ENCODE peak calls at places on chromosomes 13 and 19, in four cellular contexts. S, U, G and O are unnamed samples.

GRCh38 chr19:38736036-38736412 is 8.2 kb downstream of the CAPN12 start:
- DNase-seq in G (no peak), S (no peak), U (peak; percentile 24), O (no peak)

GRCh38 chr13:71712988-71713653 is 153.9 kb downstream of the DACH1 start:
- DNase-seq in U (no peak), S (no peak), G (peak; percentile 30), O (no peak)

GRCh38 chr13:110152351-110152750 is 154.6 kb downstream of the COL4A1 start:
- DNase-seq in S (no peak), G (no peak), U (no peak), O (no peak)

GRCh38 chr19:28358604-28359003 is 854.3 kb downstream of the UQCRFS1 start:
- DNase-seq in S (no peak), G (peak; percentile 28), U (no peak), O (no peak)

GRCh38 chr19:46265217-46265828 is 31.5 kb upstream of the HIF3A start:
- DNase-seq in G (peak; percentile 90), U (peak; percentile 81), S (peak; percentile 57), O (peak; percentile 61)

GRCh38 chr13:97310809-97311436 is 88.8 kb downstream of the MBNL2 start:
- DNase-seq in S (no peak), G (no peak), U (no peak), O (no peak)

GRCh38 chr13:51041126-51041525 is 69.9 kb downstream of the C13orf42 start:
- DNase-seq in G (no peak), U (no peak), S (no peak), O (no peak)

GRCh38 chr19:39941615-39942507 is 7.4 kb upstream of the FCGBP start:
- DNase-seq in S (no peak), U (peak; percentile 81), G (peak; percentile 64), O (no peak)

GRCh38 chr13:53311561-53311960 is 282.9 kb downstream of the OLFM4 start:
- DNase-seq in U (no peak), S (no peak), G (no peak), O (no peak)

GRCh38 chr13:64234255-64234654 is 2818.6 kb upstream of the PCDH20 start:
- DNase-seq in S (no peak), U (no peak), G (peak; percentile 63), O (no peak)

DNA sequence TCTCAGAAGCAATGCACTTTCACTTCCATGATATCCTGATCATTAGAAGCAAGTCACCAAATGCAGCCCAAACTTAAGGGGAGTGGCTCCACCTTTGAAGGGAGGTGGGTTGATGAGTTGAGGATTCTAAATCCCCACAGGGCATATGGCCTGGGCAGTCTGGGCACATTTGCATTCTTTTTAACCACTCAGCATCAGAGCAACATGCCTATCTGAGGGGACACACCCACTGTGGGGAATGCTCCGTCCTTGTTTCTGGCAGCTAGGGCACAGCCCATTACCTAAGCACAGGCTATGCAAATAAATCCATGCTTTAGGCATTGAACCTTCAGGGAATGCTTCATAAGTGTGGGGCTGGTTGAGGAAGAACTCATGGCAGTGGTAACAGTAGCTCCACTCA is 12.3 kb upstream of the SACS start:
- DNase-seq in S (no peak), G (no peak), U (no peak), O (no peak)
- H3K27ac ChIP-seq in S (no peak overlapping the region), G (no peak overlapping the region), U (no peak overlapping the region), O (no peak overlapping the region)

DNA sequence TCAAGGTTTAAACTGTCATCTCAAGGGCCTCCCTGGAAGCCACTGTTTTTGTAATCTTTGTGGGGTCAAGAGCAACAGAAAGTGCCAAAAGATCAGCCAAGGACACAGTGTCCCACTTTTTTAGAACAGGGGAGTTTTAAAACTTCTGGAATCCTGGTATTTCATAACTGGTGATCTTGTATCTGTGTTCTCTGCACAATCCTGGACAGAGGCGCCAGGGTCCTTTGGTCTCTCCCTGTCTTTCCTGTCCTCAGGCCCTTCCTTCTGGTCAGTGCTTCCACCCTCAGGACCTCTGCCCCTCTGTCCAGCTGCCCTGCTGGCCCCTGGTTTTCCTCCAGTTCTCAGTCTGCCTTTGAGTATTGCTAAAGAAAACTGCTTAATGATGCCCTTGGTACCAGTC is 47.3 kb downstream of the WASF3 start:
- DNase-seq in G (peak; percentile 3), S (no peak), U (no peak), O (no peak)
- H3K27ac ChIP-seq in G (no peak overlapping the region), S (no peak overlapping the region), U (no peak overlapping the region), O (no peak overlapping the region)

GRCh38 chr13:94309576-94309975 is 169.9 kb downstream of the DCT start:
- DNase-seq in S (no peak), G (no peak), U (no peak), O (no peak)
- H3K27ac ChIP-seq in S (no peak overlapping the region), G (no peak overlapping the region), U (no peak overlapping the region), O (no peak overlapping the region)

GRCh38 chr13:74066937-74067336 is 67.3 kb downstream of the KLF12 start:
- DNase-seq in S (no peak), G (peak; percentile 20), U (no peak), O (no peak)

GRCh38 chr13:74061939-74062595 is 72.1 kb downstream of the KLF12 start:
- DNase-seq in S (no peak), G (peak; percentile 80), U (peak; percentile 78), O (no peak)

GRCh38 chr13:74064805-74065204 is 69.4 kb downstream of the KLF12 start:
- DNase-seq in U (no peak), S (no peak), G (no peak), O (no peak)

GRCh38 chr13:74062933-74063332 is 71.3 kb downstream of the KLF12 start:
- DNase-seq in S (no peak), G (peak; percentile 70), U (peak; percentile 80), O (no peak)

DNA sequence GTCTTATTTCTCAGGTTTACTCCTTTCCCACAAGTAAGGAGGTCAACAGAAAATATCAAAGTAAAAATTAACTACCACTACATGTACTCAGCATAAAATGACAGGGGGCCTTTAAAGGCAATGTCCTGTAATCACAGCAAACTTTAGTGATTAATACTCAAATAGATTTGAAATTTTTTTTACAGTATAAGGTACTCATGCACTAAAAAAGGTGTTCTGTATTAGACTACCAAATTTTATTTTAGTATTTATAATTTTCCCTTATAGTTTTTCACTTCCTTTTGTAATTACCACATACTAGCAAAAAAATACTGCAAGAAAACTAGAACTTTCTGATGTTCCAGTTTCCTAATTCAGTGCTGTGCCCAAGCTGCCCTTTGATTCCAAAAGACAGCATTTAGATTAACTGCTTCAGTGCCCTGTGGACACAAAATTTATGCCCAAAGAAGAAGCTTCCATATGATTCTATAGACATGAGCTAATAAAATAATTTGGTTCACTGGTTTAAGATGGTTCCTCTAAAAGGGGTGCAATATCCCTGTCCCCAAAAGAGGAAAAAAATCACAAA is 70.6 kb downstream of the KLF12 start:
- DNase-seq in G (no peak), S (no peak), U (no peak), O (no peak)
- H3K27ac ChIP-seq in G (peak overlapping the region; percentile 82), S (no peak overlapping the region), U (peak overlapping the region; percentile 84), O (no peak overlapping the region)

DNA sequence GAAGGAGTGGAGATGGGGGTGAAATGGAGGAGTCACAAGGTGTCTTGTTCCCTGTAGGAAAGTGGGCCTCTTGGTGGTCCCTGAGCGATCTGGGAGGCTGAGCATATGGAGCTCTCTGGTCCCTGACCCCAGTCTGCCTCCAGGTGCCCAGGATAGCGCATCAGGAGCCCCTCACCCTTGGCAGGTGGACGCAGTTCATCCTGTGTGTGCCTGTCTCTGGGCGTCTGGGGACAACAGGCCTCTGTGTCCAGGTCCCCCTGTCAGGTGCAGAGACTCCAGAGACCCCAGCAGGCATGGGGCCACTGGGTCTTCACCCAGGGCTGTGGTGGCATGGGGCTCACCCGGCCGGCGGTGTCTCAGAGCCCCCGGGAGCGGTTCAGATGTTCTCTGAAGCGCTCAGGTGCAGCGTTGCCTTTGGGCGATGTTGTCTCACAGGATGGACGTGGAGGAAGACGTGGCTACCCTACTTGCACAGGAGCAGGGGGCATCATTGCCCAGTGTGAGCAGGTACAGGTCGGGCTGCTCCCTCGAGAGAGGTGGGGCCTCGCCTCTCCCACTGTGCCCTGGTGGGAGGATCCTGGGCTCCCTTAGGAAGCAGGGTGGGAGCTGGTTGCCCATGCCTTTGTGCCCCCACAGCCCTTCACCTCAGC is 58.1 kb upstream of the TPM4 start:
- DNase-seq in S (no peak), G (no peak), U (no peak), O (no peak)
- H3K27ac ChIP-seq in S (no peak overlapping the region), G (no peak overlapping the region), U (no peak overlapping the region), O (no peak overlapping the region)

DNA sequence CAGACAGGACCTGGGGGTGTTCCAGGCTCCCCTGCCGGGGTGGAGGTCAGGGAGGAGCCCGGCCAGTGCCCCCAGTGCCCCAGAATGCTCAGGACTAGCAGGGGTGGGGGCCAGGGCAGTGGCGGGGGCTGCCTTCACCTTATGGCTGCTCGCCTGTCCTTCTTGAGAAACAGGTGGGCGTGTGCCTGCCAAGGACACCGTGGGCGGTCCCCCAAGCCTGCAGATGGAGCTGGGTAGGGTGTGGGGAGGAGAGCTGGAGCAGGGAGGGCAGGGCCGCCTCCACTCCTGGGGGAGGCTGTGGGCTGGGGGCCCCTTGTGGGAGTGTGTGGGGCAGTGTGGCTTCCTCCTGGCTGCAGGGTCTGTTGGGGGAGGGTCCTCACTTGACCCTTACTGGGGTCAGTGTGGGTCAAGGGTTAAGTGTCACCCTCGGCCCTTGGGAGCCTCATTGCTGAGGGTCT is 160.0 kb downstream of the KDM4B start:
- DNase-seq in G (peak; percentile 75), S (no peak), U (no peak), O (peak; percentile 84)
- H3K27ac ChIP-seq in G (peak overlapping the region; percentile 99), S (no peak overlapping the region), U (no peak overlapping the region), O (no peak overlapping the region)